ENCODE peak calls at places on chromosome 20, in four cellular contexts. Z, P, U and J are unnamed samples.

GRCh38 chr20:63627129-63627699 is 313 bp upstream of the GMEB2 start:
- DNase-seq in P (peak; percentile 86), U (peak; percentile 98), Z (peak; percentile 89), J (peak; percentile 93)

GRCh38 chr20:50625986-50626677 is 65.2 kb downstream of the RIPOR3 start:
- DNase-seq in P (peak; percentile 5), U (no peak), Z (no peak), J (peak; percentile 73)

GRCh38 chr20:61911824-61912223 is 153.9 kb downstream of the TAF4 start:
- DNase-seq in U (no peak), Z (no peak), P (no peak), J (no peak)

GRCh38 chr20:17854307-17854903 is 114.2 kb downstream of the SNX5 start:
- DNase-seq in U (no peak), Z (no peak), P (no peak), J (peak; percentile 40)

GRCh38 chr20:51373713-51374481 is 168.6 kb downstream of the NFATC2 start:
- DNase-seq in Z (no peak), P (no peak), U (no peak), J (no peak)

GRCh38 chr20:56469077-56469449 is 636 bp downstream of the RTF2 start:
- DNase-seq in Z (no peak), U (no peak), P (no peak), J (no peak)

GRCh38 chr20:33059741-33060390 is 6.2 kb downstream of the BPIFB3 start:
- DNase-seq in U (no peak), Z (no peak), P (no peak), J (no peak)

GRCh38 chr20:49979030-49979832 is 3.5 kb upstream of the SNAI1 start:
- DNase-seq in Z (peak; percentile 68), P (peak; percentile 47), U (peak; percentile 82), J (peak; percentile 85)

GRCh38 chr20:43844778-43845614 is 69.7 kb upstream of the TOX2 start:
- DNase-seq in Z (no peak), P (no peak), U (no peak), J (no peak)

GRCh38 chr20:63498950-63499332 is at the start of gene EEF1A2:
- DNase-seq in U (peak; percentile 65), Z (peak; percentile 51), P (no peak), J (peak; percentile 77)

GRCh38 chr20:53037621-53038020 is 65.5 kb downstream of the TSHZ2 start:
- DNase-seq in P (no peak), Z (no peak), U (no peak), J (no peak)

GRCh38 chr20:36235892-36236785 is at the start of gene AAR2:
- DNase-seq in Z (peak; percentile 63), P (peak; percentile 70), U (peak; percentile 68), J (peak; percentile 83)

GRCh38 chr20:59776626-59777320 is 156.7 kb downstream of the SYCP2 start:
- DNase-seq in U (no peak), P (no peak), Z (no peak), J (peak; percentile 37)

GRCh38 chr20:45037050-45037449 is 63.9 kb downstream of the KCNS1 start:
- DNase-seq in U (no peak), Z (no peak), P (no peak), J (no peak)

GRCh38 chr20:63270606-63271325 is 1.8 kb upstream of the ARFGAP1 start:
- DNase-seq in Z (no peak), U (no peak), P (no peak), J (no peak)

GRCh38 chr20:42530855-42531674 is 658.6 kb downstream of the PTPRT start:
- DNase-seq in P (no peak), U (no peak), Z (no peak), J (peak; percentile 20)

GRCh38 chr20:1327241-1327653 is 1.7 kb downstream of the SDCBP2 start:
- DNase-seq in U (peak; percentile 10), Z (no peak), P (no peak), J (no peak)

GRCh38 chr20:58570181-58570859 is 55.1 kb upstream of the APCDD1L start:
- DNase-seq in P (no peak), Z (no peak), U (no peak), J (no peak)

GRCh38 chr20:9886227-9886626 is 47.4 kb upstream of the PAK5 start:
- DNase-seq in U (no peak), P (no peak), Z (no peak), J (no peak)

GRCh38 chr20:58717278-58718091 is 24.9 kb downstream of the NPEPL1 start:
- DNase-seq in U (peak; percentile 6), Z (no peak), P (no peak), J (no peak)

GRCh38 chr20:57467742-57468141 is 57.2 kb downstream of the CTCFL start:
- DNase-seq in P (no peak), U (no peak), Z (no peak), J (no peak)

GRCh38 chr20:38649275-38649891 is 47.8 kb downstream of the ARHGAP40 start:
- DNase-seq in P (no peak), U (no peak), Z (no peak), J (peak; percentile 49)

GRCh38 chr20:50279988-50280850 is 89.6 kb downstream of the CEBPB start:
- DNase-seq in U (no peak), P (no peak), Z (no peak), J (no peak)

GRCh38 chr20:51579137-51579536 is 36.6 kb upstream of the NFATC2 start:
- DNase-seq in P (no peak), Z (no peak), U (no peak), J (peak; percentile 13)

GRCh38 chr20:24098886-24099285 is 110.3 kb upstream of the GGTLC1 start:
- DNase-seq in Z (no peak), P (no peak), U (no peak), J (no peak)

GRCh38 chr20:62772994-62773858 is 23.0 kb upstream of the MRGBP start:
- DNase-seq in P (no peak), Z (no peak), U (no peak), J (peak; percentile 40)

GRCh38 chr20:11143481-11143880 is 469.7 kb upstream of the JAG1 start:
- DNase-seq in P (no peak), U (no peak), Z (no peak), J (no peak)

GRCh38 chr20:32457476-32457986 is 99.4 kb downstream of the ASXL1 start:
- DNase-seq in P (no peak), Z (no peak), U (no peak), J (peak; percentile 96)

GRCh38 chr20:4507288-4507719 is 214.4 kb upstream of the PRND start:
- DNase-seq in Z (no peak), P (no peak), U (no peak), J (no peak)

GRCh38 chr20:47700327-47700726 is 85.0 kb downstream of the SULF2 start:
- DNase-seq in P (no peak), Z (no peak), U (no peak), J (no peak)

GRCh38 chr20:49452011-49452482 is 30.4 kb downstream of the KCNB1 start:
- DNase-seq in Z (no peak), U (no peak), P (no peak), J (no peak)

GRCh38 chr20:62739067-62739466 is 30.4 kb downstream of the NTSR1 start:
- DNase-seq in P (no peak), U (no peak), Z (no peak), J (peak; percentile 4)

GRCh38 chr20:51631011-51631950 is 88.8 kb upstream of the NFATC2 start:
- DNase-seq in Z (no peak), P (peak; percentile 12), U (no peak), J (no peak)

GRCh38 chr20:45338121-45339030 is 9.8 kb downstream of the SDC4 start:
- DNase-seq in Z (no peak), P (no peak), U (no peak), J (no peak)